ENCODE peak calls at places on chromosomes 1 and 21, in seven cellular contexts. W, S, K, T, G, D and Y are unnamed samples.

GRCh38 chr1:234610582-234611152 is 689 bp upstream of the IRF2BP2 start:
- DNase-seq in W (peak), S (peak), K (peak), G (peak), D (peak), T (peak), Y (peak)

GRCh38 chr1:156082111-156083091 is at the start of gene MEX3A:
- DNase-seq in K (peak), S (peak), W (peak), G (peak), T (no peak), D (peak), Y (peak)

GRCh38 chr1:207024202-207025143 is 8.1 kb downstream of the C1orf116 start:
- DNase-seq in D (no peak), K (no peak), S (no peak), G (no peak), T (no peak), W (no peak), Y (no peak)

GRCh38 chr1:6239950-6240768 is 3.8 kb upstream of the HES3 start:
- DNase-seq in T (no peak), K (no peak), S (peak), D (no peak), W (no peak), G (no peak), Y (no peak)

GRCh38 chr1:3413975-3414710 is 40.3 kb upstream of the ARHGEF16 start:
- DNase-seq in G (no peak), K (no peak), S (no peak), W (no peak), D (no peak), T (no peak), Y (no peak)

GRCh38 chr1:158283965-158284364 is 5.8 kb upstream of the CD1C start:
- DNase-seq in D (no peak), W (no peak), K (peak), T (no peak), S (no peak), G (no peak), Y (no peak)

GRCh38 chr1:227774721-227775665 is 39.8 kb downstream of the SNAP47 start:
- DNase-seq in S (no peak), T (no peak), D (no peak), G (no peak), W (no peak), K (no peak), Y (no peak)

GRCh38 chr1:171090604-171091003 is at the start of gene FMO3:
- DNase-seq in D (no peak), T (no peak), K (no peak), G (no peak), W (no peak), S (no peak), Y (no peak)

GRCh38 chr1:156053770-156054499 is at the start of gene UBQLN4:
- DNase-seq in T (peak), S (peak), D (peak), W (peak), K (peak), G (peak), Y (peak)

GRCh38 chr1:7529917-7530316 is 241.2 kb upstream of the VAMP3 start:
- DNase-seq in G (no peak), T (no peak), K (no peak), W (no peak), S (no peak), D (no peak), Y (no peak)

GRCh38 chr1:79899914-79900313 is 893.4 kb upstream of the ADGRL4 start:
- DNase-seq in W (no peak), G (peak), D (no peak), S (no peak), T (no peak), K (no peak), Y (no peak)

GRCh38 chr1:54176621-54177327 is 23.1 kb downstream of the CYB5RL start:
- DNase-seq in D (no peak), G (no peak), K (no peak), S (no peak), T (no peak), W (no peak), Y (no peak)

GRCh38 chr21:31491617-31492016 is 147.6 kb upstream of the TIAM1 start:
- DNase-seq in D (no peak), S (no peak), G (no peak), W (no peak), K (no peak), T (no peak), Y (no peak)

GRCh38 chr1:41493117-41493536 is 8.6 kb upstream of the EDN2 start:
- DNase-seq in S (no peak), T (no peak), D (no peak), K (no peak), G (peak), W (no peak), Y (no peak)

GRCh38 chr1:237070519-237070918 is 28.5 kb downstream of the RYR2 start:
- DNase-seq in W (no peak), T (no peak), S (no peak), D (no peak), K (no peak), G (no peak), Y (no peak)

GRCh38 chr1:117732065-117732789 is 126.4 kb downstream of the TENT5C start:
- DNase-seq in W (no peak), D (no peak), S (no peak), G (no peak), K (no peak), T (no peak), Y (no peak)

GRCh38 chr1:9326596-9326995 is 33.9 kb downstream of the SPSB1 start:
- DNase-seq in K (no peak), T (no peak), D (no peak), S (no peak), W (no peak), G (no peak), Y (no peak)

GRCh38 chr21:15195768-15196167 is 131.0 kb upstream of the NRIP1 start:
- DNase-seq in T (no peak), K (no peak), D (no peak), W (no peak), S (no peak), G (no peak), Y (no peak)

GRCh38 chr1:199084293-199084692 is 445.5 kb downstream of the PTPRC start:
- DNase-seq in S (no peak), T (no peak), K (no peak), D (no peak), G (no peak), W (no peak), Y (no peak)

GRCh38 chr21:31457675-31458074 is 113.6 kb upstream of the TIAM1 start:
- DNase-seq in T (no peak), D (no peak), W (no peak), K (no peak), G (no peak), S (peak), Y (no peak)